ENCODE peak calls at places on chromosome 13, in five cellular contexts. R, A, V, X and D are unnamed samples.

GRCh38 chr13:34964558-34964957 is 22.5 kb downstream of the NBEA start:
- DNase-seq in V (no peak), X (no peak), A (no peak), R (no peak), D (no peak)

GRCh38 chr13:111972261-111972780 is 94.6 kb upstream of the SOX1 start:
- DNase-seq in V (no peak), A (no peak), X (no peak), R (no peak), D (no peak)

GRCh38 chr13:51154029-51154555 is 43.0 kb upstream of the C13orf42 start:
- DNase-seq in A (no peak), X (no peak), R (no peak), V (no peak), D (no peak)

GRCh38 chr13:47252627-47253026 is 355.8 kb upstream of the HTR2A start:
- DNase-seq in A (no peak), R (no peak), X (no peak), V (no peak), D (no peak)

GRCh38 chr13:102724923-102725322 is 30.1 kb upstream of the METTL21C start:
- DNase-seq in V (peak; percentile 22), X (no peak), A (no peak), R (peak; percentile 8), D (no peak)

GRCh38 chr13:113884821-113885220 is 20.9 kb upstream of the GAS6 start:
- DNase-seq in A (no peak), V (no peak), R (no peak), X (no peak), D (no peak)

GRCh38 chr13:76632388-76633044 is 253.7 kb downstream of the KCTD12 start:
- DNase-seq in R (no peak), X (no peak), V (no peak), A (no peak), D (peak; percentile 7)

GRCh38 chr13:93244918-93245280 is 18.3 kb downstream of the GPC6 start:
- DNase-seq in X (no peak), R (no peak), A (no peak), V (no peak), D (no peak)

GRCh38 chr13:98293103-98293502 is 116.0 kb upstream of the RNF113B start:
- DNase-seq in X (no peak), R (no peak), A (no peak), V (no peak), D (no peak)

GRCh38 chr13:47798906-47799305 is 202.2 kb downstream of the SUCLA2 start:
- DNase-seq in V (no peak), R (no peak), A (no peak), X (no peak), D (no peak)

GRCh38 chr13:25352230-25352629 is 19.5 kb upstream of the ATP8A2 start:
- DNase-seq in A (no peak), R (no peak), V (no peak), X (no peak), D (no peak)

GRCh38 chr13:21676611-21677021 is 5.7 kb downstream of the FGF9 start:
- DNase-seq in X (no peak), V (no peak), R (no peak), A (peak; percentile 58), D (no peak)

GRCh38 chr13:73722120-73722519 is 412.1 kb downstream of the KLF12 start:
- DNase-seq in R (no peak), A (no peak), X (no peak), V (peak; percentile 19), D (no peak)

GRCh38 chr13:26021956-26022355 is 29.9 kb downstream of the SHISA2 start:
- DNase-seq in A (no peak), X (no peak), V (no peak), R (no peak), D (no peak)